ENCODE peak calls at places on chromosomes 1 and 21, in nine cellular contexts. J is C1 segment of cervical spinal cord, O is RKO, R is amygdala, Z is LoVo, P is fibroblast of mammary gland, V is COR-L47, A is amniotic epithelial cell, X is cardiac muscle cell. E is an unnamed sample.
A peak's percentile ranks its signal among the peaks of the same experiment; 100 is the strongest.

GRCh38 chr1:22472596-22472995 is 20.9 kb downstream of the ZBTB40 start:
- DNase-seq in O (no peak), Z (no peak), X (no peak), R (no peak), A (no peak), P (no peak), J (no peak), V (no peak), E (peak; percentile 77)

GRCh38 chr1:50720457-50721053 is 239.5 kb downstream of the FAF1 start:
- DNase-seq in Z (no peak), J (no peak), R (no peak), A (no peak), V (no peak), P (no peak), O (no peak), X (no peak), E (no peak)

GRCh38 chr1:89547563-89548485 is 23.2 kb downstream of the LRRC8B start:
- DNase-seq in V (peak; percentile 31), A (peak; percentile 94), Z (no peak), X (peak; percentile 72), P (peak; percentile 88), O (peak; percentile 84), J (no peak), R (peak; percentile 33), E (peak; percentile 43)

GRCh38 chr1:109898842-109899241 is 11.8 kb upstream of the CSF1 start:
- DNase-seq in V (no peak), A (no peak), P (no peak), J (no peak), O (no peak), X (no peak), R (no peak), Z (no peak), E (no peak)

GRCh38 chr1:1847061-1847460 is 43.8 kb downstream of the GNB1 start:
- DNase-seq in X (peak; percentile 51), V (no peak), P (no peak), O (no peak), J (no peak), R (no peak), Z (no peak), A (peak; percentile 58), E (no peak)

GRCh38 chr1:192630521-192631287 is 5.2 kb upstream of the RGS13 start:
- DNase-seq in V (no peak), X (no peak), O (no peak), P (no peak), A (no peak), J (no peak), Z (no peak), R (no peak), E (no peak)

GRCh38 chr21:42353623-42354022 is 2.8 kb upstream of the TFF2 start:
- DNase-seq in V (no peak), O (no peak), Z (no peak), A (no peak), J (no peak), R (no peak), P (no peak), X (no peak), E (no peak)

GRCh38 chr1:99766378-99766800 is at the start of gene FRRS1:
- DNase-seq in P (peak; percentile 71), V (peak; percentile 38), X (peak; percentile 81), J (peak; percentile 12), O (peak; percentile 87), A (peak; percentile 55), Z (peak; percentile 74), R (no peak), E (peak; percentile 63)

GRCh38 chr1:96524100-96524499 is 197.5 kb upstream of the PTBP2 start:
- DNase-seq in J (no peak), O (peak; percentile 37), A (peak; percentile 54), Z (no peak), R (peak; percentile 13), X (no peak), P (no peak), V (no peak), E (no peak)

GRCh38 chr21:31479714-31480113 is 135.7 kb upstream of the TIAM1 start:
- DNase-seq in A (no peak), Z (no peak), X (no peak), V (peak; percentile 45), P (no peak), R (no peak), J (no peak), O (no peak), E (no peak)

GRCh38 chr1:31669786-31670582 is 25.3 kb upstream of the PEF1 start:
- DNase-seq in P (peak; percentile 40), R (peak; percentile 77), O (no peak), V (peak; percentile 92), A (peak; percentile 82), X (peak; percentile 70), Z (peak; percentile 91), J (peak; percentile 27), E (peak; percentile 17)

E was measured in EH.